ENCODE peak calls at places on chromosomes 16 and 17, in five cellular contexts. Z is adrenal gland, I is RPMI7951, F is posterior cingulate gyrus, N is left colon. Y is an unnamed sample.

GRCh38 chr17:49741009-49741691 is 22.8 kb downstream of the FAM117A start:
- DNase-seq in N (no peak), F (no peak), Z (no peak), I (no peak), Y (no peak)

GRCh38 chr16:4301177-4301576 is 14.7 kb upstream of the GLIS2 start:
- DNase-seq in N (no peak), I (no peak), F (no peak), Z (no peak), Y (no peak)

GRCh38 chr17:50685334-50685665 is 22.4 kb downstream of the ANKRD40 start:
- DNase-seq in N (no peak), I (no peak), F (no peak), Z (no peak), Y (no peak)

GRCh38 chr17:8185580-8186445 is 4.2 kb downstream of the BORCS6 start:
- DNase-seq in Z (peak; percentile 92), I (peak; percentile 61), N (peak; percentile 90), F (peak; percentile 87), Y (peak; percentile 84)

GRCh38 chr17:58328195-58329034 is at the start of gene TSPOAP1:
- DNase-seq in F (peak; percentile 81), N (no peak), I (no peak), Z (no peak), Y (peak; percentile 19)

GRCh38 chr17:76384222-76384986 is at the start of gene SPHK1:
- DNase-seq in I (peak; percentile 79), Z (peak; percentile 68), N (peak; percentile 81), F (no peak), Y (peak; percentile 78)

GRCh38 chr17:47882247-47882646 is 13.8 kb upstream of the SP2 start:
- DNase-seq in Z (no peak), F (no peak), I (peak; percentile 71), N (peak; percentile 54), Y (no peak)

GRCh38 chr17:79835953-79836951 is 3.0 kb downstream of the CBX4 start:
- DNase-seq in I (no peak), N (peak; percentile 94), F (no peak), Z (peak; percentile 56), Y (no peak)

GRCh38 chr16:85856054-85856453 is 42.9 kb upstream of the IRF8 start:
- DNase-seq in I (no peak), N (no peak), Z (peak; percentile 5), F (no peak), Y (no peak)

GRCh38 chr16:25605381-25605780 is 86.4 kb upstream of the HS3ST4 start:
- DNase-seq in F (no peak), I (no peak), N (no peak), Z (no peak), Y (no peak)

GRCh38 chr17:79395046-79395445 is 215.8 kb downstream of the RBFOX3 start:
- DNase-seq in I (no peak), N (no peak), F (no peak), Z (no peak), Y (no peak)

GRCh38 chr17:76458580-76459490 is 5.9 kb upstream of the UBE2O start:
- DNase-seq in F (peak; percentile 26), N (peak; percentile 72), I (peak; percentile 47), Z (peak; percentile 61), Y (peak; percentile 58)

GRCh38 chr17:17830740-17831207 is 6.0 kb downstream of the SREBF1 start:
- DNase-seq in Z (no peak), N (peak; percentile 59), I (no peak), F (no peak), Y (no peak)

GRCh38 chr16:50201784-50202183 is 48.7 kb downstream of the TENT4B start:
- DNase-seq in N (no peak), Z (no peak), I (no peak), F (no peak), Y (no peak)

GRCh38 chr17:81037783-81038733 is 3.1 kb downstream of the BAIAP2 start:
- DNase-seq in Z (no peak), F (no peak), N (no peak), I (no peak), Y (no peak)

GRCh38 chr16:9658586-9658985 is 523.6 kb downstream of the GRIN2A start:
- DNase-seq in F (no peak), Z (no peak), I (no peak), N (no peak), Y (no peak)

GRCh38 chr16:62475573-62475972 is 439.3 kb upstream of the CDH8 start:
- DNase-seq in N (no peak), I (no peak), Z (no peak), F (no peak), Y (no peak)

GRCh38 chr17:46811978-46812583 is 6.4 kb downstream of the WNT3 start:
- DNase-seq in F (no peak), I (no peak), N (no peak), Z (no peak), Y (no peak)

GRCh38 chr16:85649978-85650863 is 37.1 kb downstream of the GSE1 start:
- DNase-seq in F (no peak), Z (no peak), N (no peak), I (no peak), Y (no peak)

GRCh38 chr17:2034157-2034556 is 4.2 kb downstream of the DPH1 start:
- DNase-seq in Z (no peak), F (no peak), I (no peak), N (no peak), Y (no peak)

GRCh38 chr17:42891539-42892152 is 9.0 kb upstream of the G6PC1 start:
- DNase-seq in I (no peak), N (peak; percentile 19), F (peak; percentile 5), Z (no peak), Y (peak; percentile 69)

GRCh38 chr16:70614208-70614951 is 32.0 kb upstream of the IL34 start:
- DNase-seq in F (no peak), N (no peak), I (no peak), Z (no peak), Y (no peak)

GRCh38 chr17:80177986-80178590 is 8.3 kb downstream of the CARD14 start:
- DNase-seq in N (peak; percentile 57), I (no peak), F (no peak), Z (no peak), Y (no peak)

GRCh38 chr16:17590711-17591654 is 120.2 kb upstream of the XYLT1 start:
- DNase-seq in F (no peak), N (no peak), Z (no peak), I (peak; percentile 72), Y (no peak)

GRCh38 chr17:38591759-38592241 is 14.0 kb downstream of the SRCIN1 start:
- DNase-seq in N (no peak), I (peak; percentile 81), Z (no peak), F (no peak), Y (no peak)

GRCh38 chr17:82737981-82738877 is 2.8 kb downstream of the FN3K start:
- DNase-seq in F (peak; percentile 90), N (no peak), Z (peak; percentile 88), I (peak; percentile 23), Y (peak; percentile 83)

Y was measured in left ventricle myocardium inferior.